ENCODE peak calls at places on chromosomes 13 and 19, in five cellular contexts. V is hepatocyte, R is PC-3, H is neural progenitor cell, D is endothelial cell of umbilical vein. S is an unnamed sample.

GRCh38 chr19:2578391-2578826 is 102.5 kb downstream of the GADD45B start:
- DNase-seq in R (peak; percentile 52), V (peak; percentile 52), D (peak; percentile 76), H (peak; percentile 43), S (no peak)

GRCh38 chr19:47228168-47228936 is 2.6 kb downstream of the BBC3 start:
- DNase-seq in V (peak; percentile 76), R (no peak), D (no peak), H (peak; percentile 64), S (peak; percentile 86)

GRCh38 chr13:20121154-20121515 is 39.7 kb downstream of the GJA3 start:
- DNase-seq in R (peak; percentile 50), H (no peak), D (no peak), V (no peak), S (no peak)

GRCh38 chr19:14495678-14496028 is 274 bp downstream of the GIPC1 start:
- DNase-seq in H (no peak), V (no peak), D (no peak), R (no peak), S (no peak)

GRCh38 chr19:56692496-56692895 is 20.9 kb upstream of the ZNF835 start:
- DNase-seq in H (no peak), D (no peak), R (no peak), V (no peak), S (peak; percentile 22)

GRCh38 chr13:97856001-97856675 is 97.3 kb upstream of the IPO5 start:
- DNase-seq in D (no peak), R (no peak), V (peak; percentile 21), H (peak; percentile 76), S (peak; percentile 17)

GRCh38 chr19:32567486-32567885 is 13.5 kb upstream of the PDCD5 start:
- DNase-seq in H (no peak), D (no peak), R (no peak), V (no peak), S (no peak)

GRCh38 chr13:50389726-50390125 is 374.5 kb downstream of the KCNRG start:
- DNase-seq in H (no peak), D (peak; percentile 92), R (no peak), V (no peak), S (no peak)

GRCh38 chr13:49058761-49059160 is 83.0 kb downstream of the FNDC3A start:
- DNase-seq in V (no peak), R (no peak), H (no peak), D (no peak), S (no peak)
- TF ChIP-seq CTCF in V (no peak), R (no peak), H (no peak), D (no peak), S (no peak)

DNA sequence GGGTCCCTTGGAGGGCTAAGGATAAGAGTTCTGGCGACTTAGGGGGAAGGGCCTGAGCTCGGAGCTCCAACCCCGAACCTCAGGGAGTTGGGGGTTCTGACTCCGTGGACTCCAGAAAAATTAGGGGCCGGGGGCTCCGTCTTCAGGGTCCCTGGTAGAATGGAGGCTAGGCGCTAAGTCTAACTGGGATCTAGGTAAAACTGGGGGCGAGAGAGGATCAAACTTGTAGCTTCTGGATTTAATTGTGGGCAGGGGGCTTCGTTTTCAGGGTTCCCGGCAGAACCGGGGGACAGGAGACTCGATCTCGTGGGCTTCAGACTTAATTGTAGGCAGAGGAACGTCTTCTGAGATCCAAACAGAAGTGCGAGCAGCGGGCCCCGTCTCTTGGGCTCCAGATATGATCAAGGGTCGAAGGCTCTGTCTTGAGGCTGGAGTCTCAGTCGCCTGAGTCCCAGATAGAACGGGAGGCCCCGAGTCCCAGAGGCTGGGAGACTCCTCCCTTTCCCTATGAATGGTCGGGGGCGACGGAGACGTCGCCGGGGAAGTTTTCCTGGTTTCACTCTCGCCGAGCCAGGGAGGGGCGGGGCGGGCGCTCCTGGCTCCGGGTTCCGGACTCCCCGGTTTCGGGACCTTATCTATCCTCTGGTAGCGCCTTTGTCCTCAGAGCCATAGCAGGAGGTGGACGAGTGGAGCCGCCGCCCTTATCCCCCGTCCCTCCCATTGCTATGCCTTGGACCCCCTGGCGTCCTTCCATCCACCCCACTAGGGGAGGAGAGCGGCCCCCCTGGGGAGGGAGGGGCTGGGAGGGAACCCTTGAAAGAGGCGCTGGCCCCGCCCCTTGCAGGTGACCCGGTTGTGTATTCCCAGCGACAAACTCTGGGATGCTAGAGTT is 1.3 kb downstream of the NECTIN2 start:
- DNase-seq in V (peak; percentile 92), D (peak; percentile 74), R (peak; percentile 62), H (peak; percentile 75), S (peak; percentile 91)
- H3K4me2 ChIP-seq in V (peak overlapping the region; percentile 91), D (peak overlapping the region; percentile 96), R (peak overlapping the region; percentile 84), H (peak overlapping the region; percentile 93), S (peak overlapping the region; percentile 99)

DNA sequence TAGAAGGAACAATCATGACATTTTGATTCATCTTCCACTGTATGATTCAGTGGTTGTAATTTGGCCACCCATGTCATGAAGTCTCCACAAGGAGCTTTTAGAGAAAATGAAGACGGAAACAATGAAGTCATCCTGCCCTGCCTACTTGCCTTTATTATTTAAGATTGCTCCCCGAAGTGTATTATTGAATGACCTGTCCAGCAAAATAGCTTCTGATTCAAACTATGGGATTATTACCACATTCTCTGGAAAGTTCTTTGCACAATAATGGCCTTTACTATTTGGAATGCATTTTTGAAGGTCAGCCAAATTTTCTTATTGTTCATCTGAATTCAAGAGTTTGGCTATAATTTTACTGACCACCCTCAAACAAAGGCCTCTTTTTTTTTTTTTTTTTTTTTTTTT is 77.8 kb upstream of the RFC3 start:
- DNase-seq in R (peak; percentile 52), V (no peak), H (no peak), D (peak; percentile 37), S (peak; percentile 75)
- H2AFZ ChIP-seq in R (no peak overlapping the region), V (no peak overlapping the region), H (no peak overlapping the region), D (no peak overlapping the region), S (no peak overlapping the region)

GRCh38 chr19:8355631-8356402 is 8.1 kb upstream of the ANGPTL4 start:
- DNase-seq in V (peak; percentile 53), D (peak; percentile 97), H (no peak), R (peak; percentile 97), S (peak; percentile 92)
- TF ChIP-seq CTCF in V (no peak), D (no peak), H (no peak), R (peak; percentile 19), S (peak; percentile 16)

GRCh38 chr13:26498524-26499208 is 58.8 kb upstream of the WASF3 start:
- DNase-seq in D (peak; percentile 11), R (no peak), H (no peak), V (no peak), S (peak; percentile 56)
- H3K4me2 ChIP-seq in D (no peak overlapping the region), R (peak overlapping the region; percentile 37), H (no peak overlapping the region), V (no peak overlapping the region), S (peak overlapping the region; percentile 65)

GRCh38 chr13:104592127-104592526 is 1525.9 kb upstream of the SLC10A2 start:
- DNase-seq in D (peak; percentile 5), R (peak; percentile 66), H (no peak), V (peak; percentile 25), S (no peak)
- H2AFZ ChIP-seq in D (no peak overlapping the region), R (no peak overlapping the region), H (no peak overlapping the region), V (no peak overlapping the region), S (no peak overlapping the region)

DNA sequence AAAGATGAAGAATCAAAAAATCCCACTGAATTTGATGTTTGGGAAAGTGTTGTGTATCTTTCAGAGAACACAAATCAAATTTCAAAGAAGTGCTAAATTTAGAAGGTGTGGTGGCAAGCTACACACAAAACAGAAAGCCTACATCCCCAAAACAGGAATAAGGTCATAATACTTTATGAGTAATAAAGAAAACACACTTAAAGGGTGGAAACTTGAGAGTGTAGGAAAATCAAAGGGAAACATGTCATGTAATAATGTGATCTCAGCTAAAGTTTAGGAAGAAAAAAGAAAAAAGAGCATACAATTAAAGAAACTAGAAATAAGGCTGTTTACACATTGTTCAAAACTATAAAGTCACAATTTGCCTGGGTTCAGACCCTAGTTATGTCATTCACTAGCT is 668.7 kb downstream of the PCDH17 start:
- DNase-seq in D (peak; percentile 75), R (no peak), H (no peak), V (no peak), S (no peak)
- TF ChIP-seq CTCF in D (no peak), R (no peak), H (no peak), V (no peak), S (no peak)